ENCODE peak calls at places on chromosomes 5 and 9, in five cellular contexts. I is NCI-H2029, Z is frontal cortex, U is left cardiac atrium, V is keratinocyte. N is an unnamed sample.
A peak's percentile ranks its signal among the peaks of the same experiment; 100 is the strongest.

GRCh38 chr9:92481029-92481633 is 1.2 kb downstream of the ASPN start:
- DNase-seq in I (no peak), Z (no peak), U (no peak), V (no peak), N (no peak)

GRCh38 chr5:150180241-150181027 is 9.4 kb upstream of the SLC6A7 start:
- DNase-seq in I (no peak), Z (peak; percentile 67), U (peak; percentile 82), V (no peak), N (peak; percentile 73)

GRCh38 chr5:27020965-27021364 is 17.4 kb downstream of the CDH9 start:
- DNase-seq in I (no peak), Z (no peak), U (no peak), V (no peak), N (no peak)

GRCh38 chr5:149581192-149581861 is at the start of gene ARHGEF37:
- DNase-seq in I (peak; percentile 68), Z (peak; percentile 70), U (peak; percentile 92), V (no peak), N (peak; percentile 95)

GRCh38 chr5:135977375-135977928 is 22.7 kb upstream of the LECT2 start:
- DNase-seq in I (peak; percentile 4), Z (no peak), U (peak; percentile 78), V (peak; percentile 25), N (peak; percentile 79)

GRCh38 chr5:172356527-172356926 is 73.0 kb upstream of the UBTD2 start:
- DNase-seq in I (no peak), Z (no peak), U (no peak), V (no peak), N (no peak)

GRCh38 chr9:2321523-2322148 is 300.0 kb upstream of the VLDLR start:
- DNase-seq in I (no peak), Z (no peak), U (no peak), V (no peak), N (no peak)

GRCh38 chr9:93112116-93112863 is 16.3 kb downstream of the CARD19 start:
- DNase-seq in I (no peak), Z (no peak), U (peak; percentile 18), V (no peak), N (no peak)

GRCh38 chr9:101354143-101354764 is 30.6 kb downstream of the BAAT start:
- DNase-seq in I (no peak), Z (no peak), U (no peak), V (no peak), N (no peak)

GRCh38 chr9:13503599-13503998 is 224.1 kb upstream of the MPDZ start:
- DNase-seq in I (no peak), Z (no peak), U (no peak), V (no peak), N (no peak)

GRCh38 chr5:170148430-170149205 is 42.9 kb downstream of the FOXI1 start:
- DNase-seq in I (no peak), Z (no peak), U (no peak), V (no peak), N (no peak)

GRCh38 chr5:115944501-115944900 is 17.8 kb upstream of the LVRN start:
- DNase-seq in I (no peak), Z (no peak), U (no peak), V (no peak), N (no peak)

GRCh38 chr5:82735160-82735789 is 341.9 kb downstream of the TMEM167A start:
- DNase-seq in I (no peak), Z (no peak), U (no peak), V (no peak), N (no peak)

GRCh38 chr9:13427587-13427986 is 148.1 kb upstream of the MPDZ start:
- DNase-seq in I (no peak), Z (peak; percentile 27), U (no peak), V (no peak), N (no peak)

GRCh38 chr9:123261006-123261677 is 7.2 kb downstream of the STRBP start:
- DNase-seq in I (no peak), Z (no peak), U (no peak), V (no peak), N (no peak)

GRCh38 chr5:115963566-115963965 is 1.3 kb downstream of the LVRN start:
- DNase-seq in I (no peak), Z (no peak), U (no peak), V (no peak), N (no peak)

GRCh38 chr5:154568597-154568996 is 90.6 kb upstream of the HAND1 start:
- DNase-seq in I (no peak), Z (no peak), U (no peak), V (no peak), N (no peak)

GRCh38 chr9:95433096-95433852 is 83.5 kb downstream of the PTCH1 start:
- DNase-seq in I (no peak), Z (no peak), U (no peak), V (no peak), N (no peak)

GRCh38 chr5:61768692-61769281 is 436.7 kb downstream of the ZSWIM6 start:
- DNase-seq in I (peak; percentile 15), Z (no peak), U (no peak), V (peak; percentile 11), N (no peak)

GRCh38 chr9:93827545-93828330 is 127.4 kb downstream of the BARX1 start:
- DNase-seq in I (no peak), Z (peak; percentile 84), U (peak; percentile 53), V (no peak), N (peak; percentile 42)

GRCh38 chr9:128684325-128685021 is 4.5 kb upstream of the SET start:
- DNase-seq in I (peak; percentile 85), Z (peak; percentile 53), U (peak; percentile 81), V (peak; percentile 93), N (peak; percentile 71)

N was measured in heart right ventricle.